ENCODE peak calls at places on chromosome 5, in seven cellular contexts. One of them, this sample, is unnamed.

GRCh38 chr5:132049093-132049492 is 11.4 kb upstream of the IL3 start:
- DNase-seq in spleen: no peak
- DNase-seq in adrenal gland: no peak
- DNase-seq in esophagus squamous epithelium: no peak
- DNase-seq in IMR-90: no peak
- DNase-seq in A549: no peak
- DNase-seq in suprapubic skin: no peak
- DNase-seq in this sample: no peak

GRCh38 chr5:83922699-83923098 is 202.0 kb upstream of the HAPLN1 start:
- DNase-seq in IMR-90: no peak
- DNase-seq in adrenal gland: no peak
- DNase-seq in suprapubic skin: no peak
- DNase-seq in esophagus squamous epithelium: no peak
- DNase-seq in spleen: no peak
- DNase-seq in A549: no peak
- DNase-seq in this sample: no peak

GRCh38 chr5:172789687-172790495 is 18.9 kb upstream of the DUSP1 start:
- DNase-seq in A549: no peak
- DNase-seq in adrenal gland: no peak
- DNase-seq in esophagus squamous epithelium: no peak
- DNase-seq in suprapubic skin: peak; percentile 74
- DNase-seq in IMR-90: no peak
- DNase-seq in spleen: no peak
- DNase-seq in this sample: no peak

GRCh38 chr5:17224858-17225436 is 7.5 kb downstream of the BASP1 start:
- DNase-seq in A549: no peak
- DNase-seq in adrenal gland: no peak
- DNase-seq in IMR-90: peak; percentile 82
- DNase-seq in suprapubic skin: no peak
- DNase-seq in spleen: no peak
- DNase-seq in esophagus squamous epithelium: no peak
- DNase-seq in this sample: no peak

GRCh38 chr5:114311943-114312342 is 49.9 kb upstream of the KCNN2 start:
- DNase-seq in adrenal gland: no peak
- DNase-seq in spleen: no peak
- DNase-seq in A549: no peak
- DNase-seq in esophagus squamous epithelium: no peak
- DNase-seq in suprapubic skin: no peak
- DNase-seq in IMR-90: no peak
- DNase-seq in this sample: no peak

GRCh38 chr5:80987078-80987766 is 27.1 kb downstream of the RASGRF2 start:
- DNase-seq in A549: no peak
- DNase-seq in esophagus squamous epithelium: no peak
- DNase-seq in spleen: no peak
- DNase-seq in IMR-90: no peak
- DNase-seq in adrenal gland: no peak
- DNase-seq in suprapubic skin: no peak
- DNase-seq in this sample: no peak

GRCh38 chr5:123156577-123157296 is 67.7 kb downstream of the PRDM6 start:
- DNase-seq in adrenal gland: no peak
- DNase-seq in spleen: no peak
- DNase-seq in IMR-90: peak; percentile 90
- DNase-seq in suprapubic skin: no peak
- DNase-seq in esophagus squamous epithelium: no peak
- DNase-seq in A549: no peak
- DNase-seq in this sample: no peak

GRCh38 chr5:179435731-179436315 is 90.6 kb upstream of the ADAMTS2 start:
- DNase-seq in A549: no peak
- DNase-seq in esophagus squamous epithelium: no peak
- DNase-seq in adrenal gland: no peak
- DNase-seq in IMR-90: no peak
- DNase-seq in spleen: peak; percentile 50
- DNase-seq in suprapubic skin: no peak
- DNase-seq in this sample: no peak

GRCh38 chr5:1182633-1183423 is 18.6 kb upstream of the SLC6A19 start:
- DNase-seq in spleen: peak; percentile 51
- DNase-seq in suprapubic skin: no peak
- DNase-seq in IMR-90: no peak
- DNase-seq in esophagus squamous epithelium: no peak
- DNase-seq in A549: no peak
- DNase-seq in adrenal gland: no peak
- DNase-seq in this sample: peak; percentile 0

GRCh38 chr5:175718401-175719108 is 60.7 kb downstream of the HRH2 start:
- DNase-seq in A549: no peak
- DNase-seq in suprapubic skin: peak; percentile 24
- DNase-seq in adrenal gland: peak; percentile 57
- DNase-seq in esophagus squamous epithelium: no peak
- DNase-seq in IMR-90: no peak
- DNase-seq in spleen: no peak
- DNase-seq in this sample: no peak

GRCh38 chr5:140219068-140219971 is 44.3 kb downstream of the CYSTM1 start:
- DNase-seq in IMR-90: no peak
- DNase-seq in suprapubic skin: no peak
- DNase-seq in adrenal gland: no peak
- DNase-seq in A549: no peak
- DNase-seq in esophagus squamous epithelium: no peak
- DNase-seq in spleen: no peak
- DNase-seq in this sample: no peak

GRCh38 chr5:169350016-169350415 is 49.1 kb upstream of the SLIT3 start:
- DNase-seq in adrenal gland: no peak
- DNase-seq in suprapubic skin: no peak
- DNase-seq in IMR-90: peak; percentile 53
- DNase-seq in esophagus squamous epithelium: no peak
- DNase-seq in spleen: no peak
- DNase-seq in A549: peak; percentile 79
- DNase-seq in this sample: no peak

GRCh38 chr5:169424956-169425318 is 124.0 kb upstream of the SLIT3 start:
- DNase-seq in suprapubic skin: no peak
- DNase-seq in IMR-90: no peak
- DNase-seq in A549: no peak
- DNase-seq in spleen: no peak
- DNase-seq in esophagus squamous epithelium: no peak
- DNase-seq in adrenal gland: no peak
- DNase-seq in this sample: no peak

GRCh38 chr5:124160265-124160664 is 586.2 kb downstream of the ZNF608 start:
- DNase-seq in spleen: no peak
- DNase-seq in suprapubic skin: no peak
- DNase-seq in A549: no peak
- DNase-seq in esophagus squamous epithelium: no peak
- DNase-seq in IMR-90: no peak
- DNase-seq in adrenal gland: no peak
- DNase-seq in this sample: no peak

GRCh38 chr5:14909369-14909768 is 37.8 kb upstream of the ANKH start:
- DNase-seq in A549: no peak
- DNase-seq in esophagus squamous epithelium: no peak
- DNase-seq in spleen: no peak
- DNase-seq in adrenal gland: no peak
- DNase-seq in IMR-90: no peak
- DNase-seq in suprapubic skin: no peak
- DNase-seq in this sample: no peak

GRCh38 chr5:105573575-105573974 is 2011.0 kb upstream of the NUDT12 start:
- DNase-seq in IMR-90: no peak
- DNase-seq in esophagus squamous epithelium: no peak
- DNase-seq in spleen: no peak
- DNase-seq in adrenal gland: no peak
- DNase-seq in suprapubic skin: no peak
- DNase-seq in A549: no peak
- DNase-seq in this sample: no peak

GRCh38 chr5:67146574-67146973 is 50.0 kb downstream of the CD180 start:
- DNase-seq in spleen: no peak
- DNase-seq in esophagus squamous epithelium: no peak
- DNase-seq in IMR-90: peak; percentile 47
- DNase-seq in A549: no peak
- DNase-seq in adrenal gland: no peak
- DNase-seq in suprapubic skin: no peak
- DNase-seq in this sample: no peak

GRCh38 chr5:153429734-153430133 is 60.7 kb upstream of the GRIA1 start:
- DNase-seq in spleen: no peak
- DNase-seq in adrenal gland: no peak
- DNase-seq in A549: no peak
- DNase-seq in suprapubic skin: no peak
- DNase-seq in IMR-90: no peak
- DNase-seq in esophagus squamous epithelium: no peak
- DNase-seq in this sample: no peak

GRCh38 chr5:130109152-130109551 is 204.9 kb downstream of the CHSY3 start:
- DNase-seq in suprapubic skin: no peak
- DNase-seq in A549: peak; percentile 7
- DNase-seq in IMR-90: peak; percentile 18
- DNase-seq in adrenal gland: no peak
- DNase-seq in esophagus squamous epithelium: no peak
- DNase-seq in spleen: no peak
- DNase-seq in this sample: no peak

GRCh38 chr5:111681414-111681790 is 75.6 kb downstream of the NREP start:
- DNase-seq in IMR-90: peak; percentile 52
- DNase-seq in A549: no peak
- DNase-seq in adrenal gland: no peak
- DNase-seq in suprapubic skin: no peak
- DNase-seq in esophagus squamous epithelium: no peak
- DNase-seq in spleen: no peak
- DNase-seq in this sample: no peak

GRCh38 chr5:111689576-111689975 is 67.4 kb downstream of the NREP start:
- DNase-seq in spleen: no peak
- DNase-seq in IMR-90: no peak
- DNase-seq in A549: no peak
- DNase-seq in suprapubic skin: no peak
- DNase-seq in esophagus squamous epithelium: no peak
- DNase-seq in adrenal gland: no peak
- DNase-seq in this sample: no peak

GRCh38 chr5:111680737-111681413 is 76.1 kb downstream of the NREP start:
- DNase-seq in IMR-90: peak; percentile 97
- DNase-seq in spleen: no peak
- DNase-seq in adrenal gland: peak; percentile 78
- DNase-seq in suprapubic skin: no peak
- DNase-seq in esophagus squamous epithelium: no peak
- DNase-seq in A549: peak; percentile 49
- DNase-seq in this sample: peak; percentile 65

GRCh38 chr5:111681791-111682190 is 75.2 kb downstream of the NREP start:
- DNase-seq in esophagus squamous epithelium: no peak
- DNase-seq in suprapubic skin: no peak
- DNase-seq in spleen: no peak
- DNase-seq in IMR-90: peak; percentile 16
- DNase-seq in adrenal gland: no peak
- DNase-seq in A549: no peak
- DNase-seq in this sample: no peak

GRCh38 chr5:111685969-111686368 is 71.0 kb downstream of the NREP start:
- DNase-seq in A549: peak; percentile 9
- DNase-seq in suprapubic skin: no peak
- DNase-seq in IMR-90: no peak
- DNase-seq in adrenal gland: no peak
- DNase-seq in spleen: no peak
- DNase-seq in esophagus squamous epithelium: no peak
- DNase-seq in this sample: no peak
- TF ChIP-seq CTCF in A549: peak; percentile 24
- TF ChIP-seq CTCF in suprapubic skin: no peak
- TF ChIP-seq CTCF in IMR-90: no peak
- TF ChIP-seq CTCF in adrenal gland: no peak
- TF ChIP-seq CTCF in spleen: no peak
- TF ChIP-seq CTCF in esophagus squamous epithelium: no peak
- TF ChIP-seq CTCF in this sample: no peak

GRCh38 chr5:73626814-73627313 is 868 bp downstream of the ARHGEF28 start:
- DNase-seq in esophagus squamous epithelium: no peak
- DNase-seq in spleen: no peak
- DNase-seq in adrenal gland: no peak
- DNase-seq in A549: no peak
- DNase-seq in suprapubic skin: no peak
- DNase-seq in IMR-90: no peak
- DNase-seq in this sample: no peak
- TF ChIP-seq POLR2A in esophagus squamous epithelium: no peak
- TF ChIP-seq POLR2A in spleen: no peak
- TF ChIP-seq POLR2A in adrenal gland: no peak
- TF ChIP-seq POLR2A in A549: no peak
- TF ChIP-seq POLR2A in suprapubic skin: no peak
- TF ChIP-seq POLR2A in IMR-90: no peak
- TF ChIP-seq POLR2A in this sample: no peak

GRCh38 chr5:177980776-177981175 is 15.3 kb downstream of the PROP1 start:
- DNase-seq in A549: no peak
- DNase-seq in esophagus squamous epithelium: no peak
- DNase-seq in spleen: no peak
- DNase-seq in adrenal gland: no peak
- DNase-seq in suprapubic skin: no peak
- DNase-seq in IMR-90: no peak
- DNase-seq in this sample: no peak

GRCh38 chr5:177982956-177983355 is 13.1 kb downstream of the PROP1 start:
- DNase-seq in A549: no peak
- DNase-seq in suprapubic skin: no peak
- DNase-seq in esophagus squamous epithelium: no peak
- DNase-seq in adrenal gland: no peak
- DNase-seq in IMR-90: no peak
- DNase-seq in spleen: no peak
- DNase-seq in this sample: no peak

GRCh38 chr5:177983763-177984564 is 12.1 kb downstream of the PROP1 start:
- DNase-seq in suprapubic skin: no peak
- DNase-seq in IMR-90: no peak
- DNase-seq in adrenal gland: no peak
- DNase-seq in esophagus squamous epithelium: no peak
- DNase-seq in spleen: no peak
- DNase-seq in A549: no peak
- DNase-seq in this sample: no peak

GRCh38 chr5:177981296-177982071 is 14.6 kb downstream of the PROP1 start:
- DNase-seq in suprapubic skin: no peak
- DNase-seq in A549: no peak
- DNase-seq in spleen: no peak
- DNase-seq in IMR-90: no peak
- DNase-seq in esophagus squamous epithelium: no peak
- DNase-seq in adrenal gland: no peak
- DNase-seq in this sample: no peak

DNA sequence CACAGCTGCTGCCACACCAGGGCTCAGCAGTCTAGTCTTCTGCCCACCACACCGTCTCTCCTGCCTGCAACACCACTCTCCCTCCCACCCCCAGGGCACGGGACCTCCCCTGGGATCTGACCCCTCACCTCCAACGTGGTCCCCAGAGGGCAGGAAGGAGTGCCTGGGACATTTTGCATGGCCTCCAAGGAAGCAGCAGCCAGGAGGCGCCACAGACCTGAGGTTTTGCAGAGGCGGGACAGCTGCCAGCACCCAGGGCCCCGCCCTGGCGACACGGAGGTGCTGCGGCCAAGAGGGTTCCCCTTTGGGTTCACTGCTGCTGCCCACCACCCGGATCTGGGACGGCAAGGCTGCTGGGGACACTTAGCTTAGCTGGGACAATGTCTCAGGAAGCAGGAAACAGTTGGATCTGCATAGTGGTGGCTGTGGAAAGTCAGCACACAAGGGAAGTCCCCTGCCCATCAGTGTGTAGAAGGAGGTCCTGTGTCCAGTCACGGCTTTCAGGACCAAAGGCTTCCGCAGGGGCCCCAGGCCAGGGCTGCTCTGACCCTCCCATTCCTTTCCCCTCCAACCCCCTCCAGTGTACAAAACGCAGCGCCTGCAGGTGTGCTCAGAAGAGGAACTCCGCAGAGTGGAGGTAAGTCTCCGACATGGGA is 13.8 kb downstream of the PROP1 start:
- DNase-seq in esophagus squamous epithelium: no peak
- DNase-seq in A549: peak; percentile 40
- DNase-seq in spleen: no peak
- DNase-seq in adrenal gland: no peak
- DNase-seq in suprapubic skin: no peak
- DNase-seq in IMR-90: no peak
- DNase-seq in this sample: peak; percentile 16
- TF ChIP-seq CTCF in esophagus squamous epithelium: peak; percentile 50
- TF ChIP-seq CTCF in A549: peak; percentile 38
- TF ChIP-seq CTCF in spleen: peak; percentile 26
- TF ChIP-seq CTCF in adrenal gland: no peak
- TF ChIP-seq CTCF in suprapubic skin: peak; percentile 22
- TF ChIP-seq CTCF in IMR-90: no peak
- TF ChIP-seq CTCF in this sample: no peak

GRCh38 chr5:134226441-134227192 is 744 bp upstream of the PPP2CA start:
- DNase-seq in IMR-90: peak; percentile 54
- DNase-seq in esophagus squamous epithelium: no peak
- DNase-seq in A549: no peak
- DNase-seq in suprapubic skin: no peak
- DNase-seq in spleen: peak; percentile 94
- DNase-seq in adrenal gland: no peak
- DNase-seq in this sample: no peak
- TF ChIP-seq POLR2A in IMR-90: no peak
- TF ChIP-seq POLR2A in esophagus squamous epithelium: no peak
- TF ChIP-seq POLR2A in A549: peak; percentile 86
- TF ChIP-seq POLR2A in suprapubic skin: no peak
- TF ChIP-seq POLR2A in spleen: no peak
- TF ChIP-seq POLR2A in adrenal gland: no peak
- TF ChIP-seq POLR2A in this sample: peak; percentile 15

This sample was measured in gastrocnemius medialis.